ENCODE peak calls at places on chromosomes 11 and 22, in six cellular contexts. D is kidney epithelial cell, E is bronchial epithelial cell, O is ovary, J is fibroblast of the aortic adventitia, W is astrocyte of the spinal cord. Y is an unnamed sample.

GRCh38 chr22:25709758-25710157 is 32.2 kb upstream of the MYO18B start:
- DNase-seq in O (no peak), J (no peak), D (no peak), E (peak), W (no peak), Y (no peak)

GRCh38 chr11:126132319-126132718 is 69.7 kb upstream of the CDON start:
- DNase-seq in E (peak), W (peak), D (no peak), J (peak), O (no peak), Y (no peak)

GRCh38 chr11:61771195-61771894 is 18.9 kb downstream of the MYRF start:
- DNase-seq in W (no peak), D (no peak), E (no peak), O (no peak), J (no peak), Y (no peak)

GRCh38 chr11:926341-926916 is 759 bp downstream of the AP2A2 start:
- DNase-seq in E (peak), W (peak), J (peak), O (peak), D (no peak), Y (no peak)

GRCh38 chr11:95074806-95075563 is 8.3 kb downstream of the SRSF8 start:
- DNase-seq in J (no peak), W (no peak), D (no peak), E (peak), O (peak), Y (no peak)

GRCh38 chr22:29152381-29153138 is 53.1 kb upstream of the EMID1 start:
- DNase-seq in D (no peak), E (no peak), J (peak), O (peak), W (peak), Y (no peak)

GRCh38 chr11:78392854-78393253 is 24.8 kb downstream of the GAB2 start:
- DNase-seq in W (no peak), O (no peak), D (no peak), E (no peak), J (no peak), Y (no peak)

GRCh38 chr11:67592880-67593624 is 9.4 kb downstream of the GSTP1 start:
- DNase-seq in O (no peak), E (peak), J (no peak), W (no peak), D (no peak), Y (no peak)

GRCh38 chr11:119573858-119574257 is 150.9 kb upstream of the THY1 start:
- DNase-seq in O (no peak), J (no peak), W (no peak), E (no peak), D (no peak), Y (no peak)

GRCh38 chr22:23892626-23893445 is 1.3 kb upstream of the MIF start:
- DNase-seq in E (no peak), W (no peak), O (no peak), J (no peak), D (no peak), Y (no peak)

GRCh38 chr22:29311468-29312217 is 3.9 kb downstream of the RASL10A start:
- DNase-seq in W (peak), D (no peak), O (no peak), J (no peak), E (no peak), Y (no peak)

GRCh38 chr11:126163074-126163700 is 48.3 kb downstream of the RPUSD4 start:
- DNase-seq in W (peak), J (peak), D (peak), O (peak), E (peak), Y (peak)

GRCh38 chr11:63583288-63583687 is 20.1 kb upstream of the PLAAT2 start:
- DNase-seq in D (no peak), O (no peak), W (no peak), J (no peak), E (no peak), Y (no peak)

GRCh38 chr22:18997925-18998315 is 61.8 kb upstream of the PRODH start:
- DNase-seq in J (no peak), E (no peak), O (no peak), D (no peak), W (no peak), Y (no peak)

GRCh38 chr11:64874308-64874707 is 4.1 kb downstream of the EHD1 start:
- DNase-seq in O (no peak), E (no peak), J (no peak), D (no peak), W (peak), Y (no peak)

GRCh38 chr11:105838668-105839403 is 183.2 kb downstream of the MSANTD4 start:
- DNase-seq in D (peak), O (no peak), J (no peak), W (peak), E (peak), Y (no peak)

GRCh38 chr11:63768232-63769043 is at the start of gene ZFTA:
- DNase-seq in J (peak), O (peak), D (no peak), W (peak), E (no peak), Y (no peak)

GRCh38 chr11:68461284-68461861 is 821 bp downstream of the PPP6R3 start:
- DNase-seq in E (peak), O (no peak), D (no peak), J (no peak), W (peak), Y (no peak)

GRCh38 chr11:2738551-2739431 is 39.0 kb upstream of the KCNQ1OT1 start:
- DNase-seq in D (no peak), J (no peak), O (no peak), W (no peak), E (no peak), Y (no peak)

GRCh38 chr11:64268028-64268686 is 16.3 kb downstream of the BAD start:
- DNase-seq in J (no peak), W (no peak), O (no peak), E (no peak), D (no peak), Y (no peak)

GRCh38 chr22:43293661-43294392 is 49.3 kb downstream of the SCUBE1 start:
- DNase-seq in W (no peak), J (peak), O (peak), E (no peak), D (no peak), Y (no peak)

DNA sequence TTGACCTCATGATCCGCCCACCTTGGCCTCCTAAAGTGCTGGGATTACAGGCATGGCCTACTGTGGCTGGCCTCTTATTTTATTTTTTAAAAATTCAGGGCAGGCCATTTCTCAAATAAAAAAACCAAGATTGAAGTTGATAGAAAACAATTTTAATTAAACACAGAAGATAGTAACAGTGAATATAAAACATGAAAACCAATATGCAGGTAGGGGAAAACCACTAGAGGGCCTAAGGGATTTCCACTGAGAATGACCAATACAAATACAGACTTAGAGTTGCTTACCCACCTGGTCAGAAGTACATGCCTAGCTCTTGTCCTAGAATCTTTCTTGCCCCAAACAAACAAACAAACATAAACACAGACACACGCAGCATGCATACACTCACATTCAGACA is 1.7 kb upstream of the RTCB start:
- DNase-seq in W (peak), D (no peak), E (peak), J (peak), O (no peak), Y (no peak)
- TF ChIP-seq CTCF in W (peak), D (peak), E (peak), J (peak), O (no peak), Y (no peak)

GRCh38 chr11:27861706-27862430 is 161.6 kb upstream of the BDNF start:
- DNase-seq in J (peak), O (no peak), D (peak), E (peak), W (peak), Y (no peak)

GRCh38 chr11:27865105-27865504 is 164.8 kb upstream of the BDNF start:
- DNase-seq in O (no peak), J (no peak), W (no peak), D (no peak), E (no peak), Y (no peak)

GRCh38 chr11:27860811-27861210 is 160.6 kb upstream of the BDNF start:
- DNase-seq in E (peak), W (no peak), O (no peak), J (no peak), D (no peak), Y (no peak)

GRCh38 chr11:27863637-27864036 is 163.4 kb upstream of the BDNF start:
- DNase-seq in J (no peak), O (no peak), D (no peak), W (no peak), E (no peak), Y (no peak)

GRCh38 chr11:27864046-27865025 is 164.1 kb upstream of the BDNF start:
- DNase-seq in W (no peak), E (peak), O (no peak), D (peak), J (no peak), Y (no peak)
- TF ChIP-seq CTCF in W (no peak), E (no peak), O (no peak), D (no peak), J (no peak), Y (no peak)

GRCh38 chr11:92340839-92341238 is 116.2 kb downstream of the FAT3 start:
- DNase-seq in D (no peak), E (peak), O (no peak), J (peak), W (peak), Y (no peak)
- TF ChIP-seq CTCF in D (peak), E (peak), O (no peak), J (no peak), W (peak), Y (no peak)

GRCh38 chr11:125110996-125111340 is 458 bp downstream of the TMEM218 start:
- DNase-seq in W (no peak), E (peak), O (no peak), J (no peak), D (no peak), Y (no peak)
- TF ChIP-seq CTCF in W (no peak), E (no peak), O (no peak), J (no peak), D (no peak), Y (no peak)

GRCh38 chr11:9092846-9093778 is 1.7 kb upstream of the SCUBE2 start:
- DNase-seq in W (peak), E (peak), O (no peak), D (no peak), J (peak), Y (no peak)
- TF ChIP-seq CTCF in W (peak), E (peak), O (no peak), D (peak), J (peak), Y (no peak)